ENCODE peak calls at places on chromosome 4, in eight cellular contexts. I is cardiac fibroblast, U is HFF-Myc, Z is stomach, L is SK-N-SH, Q is epithelial cell of esophagus, G is PC-3, Y is cardiac muscle cell. M is an unnamed sample.

GRCh38 chr4:10164877-10165283 is 48.3 kb upstream of the WDR1 start:
- DNase-seq in I (peak), Y (peak), Q (peak), Z (peak), G (peak), U (no peak), L (peak), M (peak)

GRCh38 chr4:77229433-77229832 is 72.4 kb downstream of the CCNG2 start:
- DNase-seq in Z (no peak), G (no peak), I (no peak), Q (peak), L (no peak), U (no peak), Y (no peak), M (no peak)

GRCh38 chr4:148954011-148954749 is 512.0 kb upstream of the NR3C2 start:
- DNase-seq in L (no peak), Z (no peak), G (peak), U (no peak), I (no peak), Y (no peak), Q (peak), M (no peak)

GRCh38 chr4:37244583-37245390 is at the start of gene NWD2:
- DNase-seq in L (peak), G (no peak), Y (peak), I (peak), Q (peak), U (no peak), Z (no peak), M (no peak)

GRCh38 chr4:169124661-169125060 is 114.6 kb upstream of the CBR4 start:
- DNase-seq in Y (no peak), Q (no peak), G (no peak), L (peak), Z (no peak), U (no peak), I (no peak), M (no peak)

GRCh38 chr4:170089743-170090666 is at the start of gene AADAT:
- DNase-seq in Y (peak), L (peak), Q (peak), I (peak), Z (peak), U (peak), G (peak), M (peak)

GRCh38 chr4:120692964-120693363 is 229.6 kb downstream of the PRDM5 start:
- DNase-seq in L (no peak), Q (peak), I (peak), Y (peak), G (peak), U (peak), Z (no peak), M (peak)

GRCh38 chr4:76407440-76408119 is 13.4 kb downstream of the CCDC158 start:
- DNase-seq in G (peak), Y (peak), L (no peak), I (no peak), Z (no peak), U (no peak), Q (peak), M (no peak)

GRCh38 chr4:183348136-183348535 is 25.9 kb upstream of the CLDN24 start:
- DNase-seq in G (no peak), U (no peak), I (no peak), Q (no peak), L (no peak), Y (no peak), Z (no peak), M (no peak)

GRCh38 chr4:51925307-51925706 is 82.4 kb downstream of the DCUN1D4 start:
- DNase-seq in L (no peak), Z (no peak), Y (no peak), I (no peak), G (no peak), U (no peak), Q (no peak), M (no peak)

GRCh38 chr4:122012735-122013134 is 60.9 kb upstream of the TRPC3 start:
- DNase-seq in Q (peak), I (peak), G (no peak), U (no peak), Z (no peak), L (no peak), Y (peak), M (peak)

GRCh38 chr4:21077967-21078366 is 377.7 kb downstream of the PACRGL start:
- DNase-seq in U (no peak), I (no peak), L (no peak), Q (peak), Y (no peak), G (no peak), Z (no peak), M (no peak)

GRCh38 chr4:84403656-84404055 is 95.4 kb downstream of the NKX6-1 start:
- DNase-seq in Q (no peak), Z (no peak), G (peak), Y (no peak), L (no peak), U (no peak), I (no peak), M (peak)

GRCh38 chr4:126583509-126583908 is 1049.2 kb upstream of the INTU start:
- DNase-seq in Y (peak), G (peak), Q (peak), L (no peak), I (peak), Z (no peak), U (no peak), M (peak)

GRCh38 chr4:54165438-54165837 is 63.7 kb upstream of the PDGFRA start:
- DNase-seq in Z (no peak), U (peak), Q (peak), L (no peak), G (peak), I (peak), Y (peak), M (peak)

GRCh38 chr4:113468165-113469022 is 293.1 kb downstream of the CAMK2D start:
- DNase-seq in Q (peak), I (peak), U (peak), Y (peak), Z (peak), G (peak), L (peak), M (peak)

GRCh38 chr4:15034071-15034764 is 31.9 kb downstream of the CPEB2 start:
- DNase-seq in Q (peak), Z (no peak), U (peak), G (peak), I (peak), L (no peak), Y (peak), M (peak)

GRCh38 chr4:128831526-128832252 is 22.2 kb downstream of the JADE1 start:
- DNase-seq in Q (no peak), G (no peak), Z (no peak), U (no peak), L (peak), I (peak), Y (peak), M (peak)

GRCh38 chr4:2925496-2925895 is 37.7 kb downstream of the NOP14 start:
- DNase-seq in G (no peak), U (no peak), L (no peak), I (no peak), Q (no peak), Z (no peak), Y (no peak), M (no peak)

GRCh38 chr4:185128272-185129119 is 14.6 kb upstream of the SLC25A4 start:
- DNase-seq in Z (no peak), G (no peak), Y (peak), U (no peak), I (no peak), Q (peak), L (peak), M (no peak)

GRCh38 chr4:80594696-80595095 is 259.2 kb downstream of the CFAP299 start:
- DNase-seq in Q (no peak), G (no peak), L (no peak), Z (no peak), I (no peak), Y (no peak), U (no peak), M (no peak)

GRCh38 chr4:80587861-80588385 is 252.4 kb downstream of the CFAP299 start:
- DNase-seq in Y (no peak), U (no peak), Z (no peak), Q (peak), I (no peak), G (no peak), L (no peak), M (no peak)

DNA sequence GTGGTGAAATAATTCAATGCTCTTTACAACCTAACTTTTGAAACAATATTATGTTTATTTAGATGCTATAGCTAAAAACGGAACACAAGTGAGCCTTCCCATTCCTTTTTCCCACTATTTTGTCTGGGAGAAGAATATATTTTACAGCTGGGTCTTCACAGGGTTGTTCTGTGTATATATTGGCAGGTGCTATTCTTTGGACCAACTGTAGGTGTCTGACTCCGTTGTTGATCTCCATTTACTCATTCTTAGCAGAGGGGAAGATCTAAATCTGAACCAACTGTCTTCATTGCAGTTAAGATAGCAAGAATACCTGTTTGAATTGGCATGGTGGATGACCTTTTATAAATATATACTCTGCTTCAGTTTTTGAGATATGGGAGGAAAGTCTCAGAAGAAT is 257.4 kb downstream of the CFAP299 start:
- DNase-seq in Z (no peak), G (peak), L (peak), U (no peak), Y (no peak), I (no peak), Q (peak), M (no peak)
- TF ChIP-seq CTCF in Z (no peak), G (peak), L (no peak), U (no peak), Y (peak), I (no peak), Q (peak), M (no peak)

GRCh38 chr4:86946868-86947493 is 12.2 kb downstream of the AFF1 start:
- DNase-seq in U (no peak), Y (no peak), I (no peak), Q (no peak), L (no peak), G (no peak), Z (no peak), M (no peak)
- H3K4me3 ChIP-seq in U (no peak), Y (no peak), I (no peak), Q (no peak), L (no peak), G (no peak), Z (no peak), M (no peak)

DNA sequence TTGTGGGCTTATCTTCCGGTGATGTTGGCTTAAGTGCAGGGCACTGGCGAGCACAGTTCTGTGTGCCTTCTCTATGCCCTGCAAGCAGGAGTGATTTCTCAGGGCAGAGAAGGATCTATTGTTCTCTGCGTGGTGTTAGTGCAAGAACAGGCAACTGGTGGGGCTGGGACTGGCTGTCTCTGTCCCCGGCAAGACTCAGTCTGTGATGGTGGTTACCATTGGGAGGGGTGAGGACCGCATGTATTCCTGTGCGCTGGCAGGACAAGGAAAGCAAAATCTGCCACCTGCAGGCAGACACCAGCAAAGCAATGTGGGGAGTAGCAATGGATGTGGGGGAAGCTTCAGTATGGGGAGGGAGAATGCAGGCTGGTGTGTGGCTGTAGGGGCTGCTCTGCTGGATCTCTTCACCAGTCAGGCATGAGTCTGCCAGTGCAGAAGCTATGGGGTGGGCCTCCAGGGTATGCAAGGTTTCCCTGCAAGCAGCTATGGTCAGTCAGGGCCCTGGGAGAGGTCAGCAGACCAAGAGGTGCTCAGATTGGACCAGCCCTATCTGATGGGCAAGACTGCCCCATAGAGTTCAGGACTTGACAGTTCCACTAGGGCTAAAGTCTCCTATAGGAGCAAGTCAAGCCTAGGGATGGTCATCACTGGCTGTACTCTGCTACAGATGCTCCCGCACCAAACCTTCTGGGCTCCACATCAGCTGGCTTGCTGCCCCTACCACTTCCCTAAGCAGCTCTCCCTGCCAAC is 16.8 kb downstream of the PF4 start:
- DNase-seq in G (no peak), U (no peak), I (no peak), Z (peak), L (no peak), Y (peak), Q (peak), M (no peak)
- TF ChIP-seq CTCF in G (peak), U (peak), I (peak), Z (peak), L (peak), Y (peak), Q (peak), M (peak)

DNA sequence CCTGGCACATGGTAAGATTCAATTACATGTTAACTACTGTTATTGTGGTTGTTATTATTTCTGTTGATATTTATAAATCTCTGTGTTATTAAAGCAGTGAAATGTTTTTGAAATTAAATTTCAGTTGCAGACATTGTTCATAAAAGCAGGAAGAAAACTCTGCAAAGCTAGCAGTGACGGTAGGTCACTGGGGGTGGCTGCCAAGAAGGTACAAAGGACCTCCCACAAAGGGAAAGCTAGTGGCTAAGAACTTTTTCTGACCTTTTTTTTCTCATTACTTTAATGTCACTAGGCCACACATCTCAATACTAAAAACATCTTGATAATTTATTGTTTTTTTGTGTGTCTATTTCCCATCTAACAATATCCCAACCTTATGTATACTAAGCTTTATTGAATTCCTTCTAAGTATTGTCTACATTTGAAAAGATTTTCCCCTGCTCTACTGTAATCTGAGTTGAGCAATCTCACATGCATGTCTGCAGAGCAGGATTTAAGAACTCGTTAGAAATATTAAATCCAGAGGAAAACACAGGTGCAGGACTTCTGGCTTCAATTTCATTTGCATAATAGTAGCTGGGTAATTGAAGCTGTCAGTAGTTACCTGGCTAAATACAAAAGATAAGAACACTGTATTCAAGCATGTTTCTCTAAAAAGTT is 197.3 kb downstream of the CFAP299 start:
- DNase-seq in Z (no peak), I (no peak), U (no peak), G (no peak), Q (no peak), Y (no peak), L (no peak), M (no peak)
- H3K4me3 ChIP-seq in Z (no peak), I (no peak), U (no peak), G (no peak), Q (no peak), Y (no peak), L (no peak), M (no peak)

GRCh38 chr4:176034498-176034897 is 31.1 kb upstream of the WDR17 start:
- DNase-seq in U (peak), I (peak), Z (no peak), G (peak), L (peak), Y (peak), Q (peak), M (peak)
- TF ChIP-seq CTCF in U (peak), I (no peak), Z (no peak), G (peak), L (peak), Y (no peak), Q (peak), M (peak)

DNA sequence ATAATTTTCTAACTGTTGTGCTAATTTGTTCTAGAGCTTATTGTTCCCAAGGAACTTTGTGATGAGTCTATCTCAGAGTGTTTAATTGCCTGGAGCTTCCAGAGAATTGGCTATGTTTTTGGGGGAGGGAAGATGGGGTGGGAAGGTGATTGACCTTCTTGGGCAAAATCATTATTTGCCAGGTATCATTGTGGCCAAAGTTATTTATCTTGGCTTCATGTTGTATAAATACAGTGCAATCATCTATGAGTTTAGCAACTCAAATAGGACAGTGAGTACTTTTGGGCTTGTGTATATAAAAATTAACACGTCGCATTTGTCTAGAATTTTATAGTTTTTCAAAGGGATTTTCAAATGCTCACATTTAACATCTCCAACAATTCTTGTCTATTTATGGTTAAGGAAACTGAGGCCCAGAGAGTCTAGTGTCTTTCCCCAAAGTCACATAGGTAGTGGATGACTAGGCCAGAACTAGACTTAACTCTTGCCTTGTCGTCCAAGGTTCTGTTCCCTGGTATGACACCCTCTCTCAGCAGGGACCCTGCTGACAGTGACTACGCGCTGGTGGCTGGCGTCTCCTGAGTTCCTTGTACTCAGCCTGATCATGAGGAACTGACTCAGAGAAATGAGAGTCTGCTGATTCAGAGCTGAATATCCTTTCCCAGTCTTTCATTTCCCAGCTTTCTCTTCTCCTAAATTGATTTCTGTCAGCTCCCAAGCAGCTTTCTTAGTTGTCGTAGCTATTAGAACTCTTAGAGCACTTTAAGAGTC is 27.7 kb downstream of the FNIP2 start:
- DNase-seq in L (no peak), Q (peak), G (no peak), U (no peak), Z (no peak), I (no peak), Y (no peak), M (peak)
- H3K4me3 ChIP-seq in L (no peak), Q (no peak), G (no peak), U (no peak), Z (no peak), I (no peak), Y (no peak), M (no peak)

GRCh38 chr4:73127839-73128448 is 58.4 kb upstream of the COX18 start:
- DNase-seq in G (peak), Q (peak), Y (peak), I (peak), Z (no peak), L (peak), U (no peak), M (peak)
- TF ChIP-seq CTCF in G (peak), Q (peak), Y (peak), I (peak), Z (no peak), L (peak), U (no peak), M (peak)

GRCh38 chr4:57168986-57169385 is 58.8 kb upstream of the IGFBP7 start:
- DNase-seq in L (no peak), I (no peak), Q (no peak), U (no peak), Y (no peak), G (no peak), Z (no peak), M (no peak)

GRCh38 chr4:57159866-57160265 is 49.7 kb upstream of the IGFBP7 start:
- DNase-seq in G (no peak), L (no peak), Z (no peak), U (no peak), Q (peak), I (no peak), Y (peak), M (peak)

GRCh38 chr4:57162499-57163019 is 52.4 kb upstream of the IGFBP7 start:
- DNase-seq in L (no peak), Y (no peak), G (peak), U (no peak), Q (no peak), Z (no peak), I (no peak), M (no peak)

GRCh38 chr4:57158762-57159161 is 48.6 kb upstream of the IGFBP7 start:
- DNase-seq in U (no peak), L (no peak), Z (peak), I (no peak), Q (no peak), G (no peak), Y (no peak), M (no peak)

GRCh38 chr4:57163530-57164459 is 53.6 kb upstream of the IGFBP7 start:
- DNase-seq in Q (peak), G (peak), U (peak), I (peak), Z (peak), L (peak), Y (peak), M (peak)
- H3K4me3 ChIP-seq in Q (peak), G (peak), U (peak), I (peak), Z (peak), L (peak), Y (peak), M (peak)

M was measured in AG10803.